ENCODE peak calls at places on chromosomes 3 and 15, in ten cellular contexts. W, L, V, U, R, A, J, B, C and D are unnamed samples.

GRCh38 chr3:34202975-34203374 is 404.5 kb downstream of the PDCD6IP start:
- DNase-seq in W (no peak), L (no peak), V (no peak), U (no peak), R (no peak), A (no peak), J (no peak), B (no peak), C (no peak), D (no peak)

GRCh38 chr15:100787567-100787941 is 92.1 kb upstream of the ALDH1A3 start:
- DNase-seq in W (no peak), L (no peak), V (no peak), U (no peak), R (no peak), A (peak), J (no peak), B (no peak), C (no peak), D (no peak)

GRCh38 chr3:16132926-16133325 is 41.6 kb upstream of the GALNT15 start:
- DNase-seq in W (no peak), L (no peak), V (peak), U (no peak), R (no peak), A (no peak), J (no peak), B (peak), C (no peak), D (no peak)

GRCh38 chr15:85312925-85313324 is 67.5 kb upstream of the AKAP13 start:
- DNase-seq in W (no peak), L (no peak), V (peak), U (peak), R (peak), A (no peak), J (no peak), B (no peak), C (no peak), D (no peak)

GRCh38 chr3:183307749-183308148 is 54.7 kb downstream of the B3GNT5 start:
- DNase-seq in W (no peak), L (no peak), V (no peak), U (no peak), R (no peak), A (no peak), J (no peak), B (no peak), C (no peak), D (no peak)

GRCh38 chr15:97652700-97653167 is 307.8 kb upstream of the ARRDC4 start:
- DNase-seq in W (peak), L (no peak), V (no peak), U (no peak), R (no peak), A (no peak), J (no peak), B (no peak), C (no peak), D (no peak)

GRCh38 chr3:42071720-42072582 is 19.2 kb upstream of the TRAK1 start:
- DNase-seq in W (no peak), L (no peak), V (peak), U (peak), R (peak), A (no peak), J (peak), B (peak), C (no peak), D (peak)

GRCh38 chr3:153456831-153457545 is 295.0 kb downstream of the RAP2B start:
- DNase-seq in W (no peak), L (no peak), V (no peak), U (no peak), R (no peak), A (no peak), J (no peak), B (no peak), C (no peak), D (no peak)

GRCh38 chr15:41501191-41501917 is 7.7 kb downstream of the ITPKA start:
- DNase-seq in W (peak), L (no peak), V (peak), U (peak), R (no peak), A (peak), J (no peak), B (no peak), C (peak), D (no peak)

GRCh38 chr3:69009559-69010410 is 3.7 kb downstream of the EOGT start:
- DNase-seq in W (peak), L (no peak), V (peak), U (no peak), R (peak), A (no peak), J (peak), B (no peak), C (no peak), D (no peak)

GRCh38 chr15:54836052-54836795 is 360.5 kb downstream of the RSL24D1 start:
- DNase-seq in W (no peak), L (no peak), V (no peak), U (no peak), R (no peak), A (no peak), J (no peak), B (no peak), C (no peak), D (no peak)

GRCh38 chr3:148682997-148683396 is 14.7 kb upstream of the AGTR1 start:
- DNase-seq in W (no peak), L (no peak), V (no peak), U (no peak), R (no peak), A (no peak), J (no peak), B (no peak), C (no peak), D (no peak)

GRCh38 chr3:195823998-195824397 is 12.3 kb upstream of the MUC4 start:
- DNase-seq in W (no peak), L (no peak), V (no peak), U (no peak), R (no peak), A (no peak), J (no peak), B (no peak), C (no peak), D (no peak)

GRCh38 chr15:85494035-85494793 is 113.8 kb downstream of the AKAP13 start:
- DNase-seq in W (no peak), L (no peak), V (peak), U (peak), R (peak), A (no peak), J (peak), B (no peak), C (no peak), D (no peak)

GRCh38 chr3:65678480-65678879 is 360.2 kb downstream of the MAGI1 start:
- DNase-seq in W (no peak), L (no peak), V (no peak), U (no peak), R (no peak), A (no peak), J (no peak), B (no peak), C (no peak), D (no peak)

GRCh38 chr3:37251993-37252392 is 77.6 kb upstream of the LRRFIP2 start:
- DNase-seq in W (no peak), L (no peak), V (no peak), U (no peak), R (no peak), A (no peak), J (no peak), B (no peak), C (no peak), D (no peak)

GRCh38 chr15:33941279-33942063 is 26.8 kb upstream of the CHRM5 start:
- DNase-seq in W (no peak), L (no peak), V (no peak), U (no peak), R (no peak), A (no peak), J (no peak), B (no peak), C (no peak), D (no peak)

GRCh38 chr3:136916200-136916599 is 41.6 kb upstream of the IL20RB start:
- DNase-seq in W (no peak), L (no peak), V (no peak), U (no peak), R (no peak), A (no peak), J (no peak), B (no peak), C (no peak), D (no peak)

GRCh38 chr15:64050281-64051092 is 4.2 kb upstream of the DAPK2 start:
- DNase-seq in W (no peak), L (no peak), V (no peak), U (no peak), R (no peak), A (no peak), J (no peak), B (no peak), C (no peak), D (no peak)

GRCh38 chr3:70999730-71000129 is 583.8 kb downstream of the FOXP1 start:
- DNase-seq in W (no peak), L (no peak), V (peak), U (peak), R (peak), A (no peak), J (no peak), B (no peak), C (no peak), D (no peak)

GRCh38 chr15:69092159-69092558 is 68.3 kb upstream of the GLCE start:
- DNase-seq in W (no peak), L (no peak), V (peak), U (peak), R (peak), A (no peak), J (no peak), B (no peak), C (no peak), D (no peak)

GRCh38 chr3:194310060-194310481 is 41.1 kb downstream of the CPN2 start:
- DNase-seq in W (no peak), L (no peak), V (no peak), U (no peak), R (no peak), A (no peak), J (no peak), B (no peak), C (no peak), D (no peak)

GRCh38 chr3:152583913-152584312 is 251.0 kb upstream of the P2RY1 start:
- DNase-seq in W (no peak), L (no peak), V (no peak), U (no peak), R (no peak), A (no peak), J (no peak), B (no peak), C (no peak), D (no peak)

GRCh38 chr3:52352566-52352965 is 36.4 kb downstream of the DNAH1 start:
- DNase-seq in W (no peak), L (no peak), V (no peak), U (no peak), R (no peak), A (no peak), J (no peak), B (no peak), C (no peak), D (no peak)

GRCh38 chr3:45593708-45594601 is 596 bp upstream of the LIMD1 start:
- DNase-seq in W (peak), L (peak), V (peak), U (peak), R (peak), A (peak), J (no peak), B (peak), C (peak), D (no peak)

GRCh38 chr3:21755896-21756295 is 4.9 kb upstream of the ZNF385D start:
- DNase-seq in W (no peak), L (no peak), V (no peak), U (no peak), R (no peak), A (no peak), J (no peak), B (no peak), C (no peak), D (no peak)

GRCh38 chr3:45712434-45713110 is 23.4 kb downstream of the SACM1L start:
- DNase-seq in W (no peak), L (no peak), V (no peak), U (no peak), R (peak), A (no peak), J (no peak), B (no peak), C (no peak), D (no peak)

GRCh38 chr15:90529369-90530249 is at the start of gene CRTC3:
- DNase-seq in W (peak), L (peak), V (peak), U (peak), R (peak), A (peak), J (no peak), B (peak), C (peak), D (peak)

GRCh38 chr15:72911658-72912057 is 128.1 kb upstream of the ADPGK start:
- DNase-seq in W (no peak), L (no peak), V (no peak), U (no peak), R (no peak), A (no peak), J (no peak), B (no peak), C (no peak), D (no peak)

GRCh38 chr3:25495726-25496125 is 67.7 kb downstream of the RARB start:
- DNase-seq in W (no peak), L (no peak), V (no peak), U (no peak), R (no peak), A (no peak), J (no peak), B (no peak), C (no peak), D (no peak)

GRCh38 chr3:42526616-42527367 is 24.3 kb downstream of the VIPR1 start:
- DNase-seq in W (peak), L (peak), V (no peak), U (no peak), R (no peak), A (peak), J (no peak), B (no peak), C (peak), D (no peak)

GRCh38 chr15:95170587-95171380 is 939.4 kb downstream of the MCTP2 start:
- DNase-seq in W (no peak), L (no peak), V (no peak), U (no peak), R (no peak), A (no peak), J (no peak), B (no peak), C (no peak), D (no peak)

GRCh38 chr3:23810342-23811116 is 4.8 kb downstream of the UBE2E1 start:
- DNase-seq in W (peak), L (peak), V (no peak), U (peak), R (peak), A (peak), J (no peak), B (no peak), C (peak), D (no peak)

GRCh38 chr3:29297998-29298397 is 17.1 kb downstream of the RBMS3 start:
- DNase-seq in W (no peak), L (no peak), V (no peak), U (no peak), R (no peak), A (no peak), J (no peak), B (no peak), C (no peak), D (no peak)

GRCh38 chr3:112757197-112757596 is 89.5 kb downstream of the CD200R1L start:
- DNase-seq in W (no peak), L (no peak), V (no peak), U (no peak), R (no peak), A (no peak), J (no peak), B (no peak), C (no peak), D (no peak)

GRCh38 chr15:65738649-65739048 is 53.4 kb downstream of the DENND4A start:
- DNase-seq in W (no peak), L (no peak), V (no peak), U (no peak), R (peak), A (no peak), J (peak), B (no peak), C (no peak), D (no peak)

GRCh38 chr3:112437146-112438022 is 61.9 kb downstream of the BTLA start:
- DNase-seq in W (no peak), L (no peak), V (peak), U (peak), R (peak), A (peak), J (peak), B (no peak), C (no peak), D (no peak)

GRCh38 chr3:160929595-160929994 is 173.6 kb downstream of the PPM1L start:
- DNase-seq in W (peak), L (no peak), V (no peak), U (no peak), R (peak), A (no peak), J (no peak), B (no peak), C (no peak), D (no peak)

GRCh38 chr3:63967675-63968611 is 55.4 kb downstream of the PSMD6 start:
- DNase-seq in W (no peak), L (peak), V (peak), U (peak), R (peak), A (peak), J (no peak), B (no peak), C (peak), D (no peak)